ENCODE peak calls at places on chromosomes 4 and X, in five cellular contexts. D is HEK293T, G is HepG2, L is GM12878, T is H1. C is an unnamed sample.

GRCh38 chrX:580020-580419 is 50.6 kb upstream of the SHOX start:
- DNase-seq in T (no peak), G (no peak), L (no peak), D (no peak), C (no peak)

GRCh38 chrX:39367429-39367828 is 566.2 kb downstream of the MID1IP1 start:
- DNase-seq in T (no peak), D (no peak), L (no peak), G (no peak), C (no peak)

GRCh38 chr4:127357765-127358164 is 275.0 kb upstream of the INTU start:
- DNase-seq in L (no peak), T (no peak), G (no peak), D (no peak), C (no peak)

GRCh38 chr4:134327274-134328122 is 125.9 kb upstream of the PABPC4L start:
- DNase-seq in T (no peak), L (no peak), D (no peak), G (no peak), C (no peak)

GRCh38 chr4:76570141-76570989 is 135.3 kb downstream of the SHROOM3 start:
- DNase-seq in G (peak), D (no peak), T (no peak), L (no peak), C (no peak)

GRCh38 chrX:42119076-42119475 is 195.7 kb upstream of the CASK start:
- DNase-seq in D (no peak), L (no peak), T (no peak), G (peak), C (no peak)

GRCh38 chr4:128635141-128635911 is 174.2 kb upstream of the JADE1 start:
- DNase-seq in D (no peak), G (peak), T (no peak), L (no peak), C (no peak)

GRCh38 chrX:68355629-68355920 is 77.7 kb downstream of the OPHN1 start:
- DNase-seq in T (no peak), G (peak), L (no peak), D (no peak), C (no peak)

GRCh38 chr4:76624271-76624681 is 189.2 kb downstream of the SHROOM3 start:
- DNase-seq in D (peak), G (no peak), L (no peak), T (no peak), C (peak)

GRCh38 chrX:118347131-118347530 is 1.2 kb downstream of the WDR44 start:
- DNase-seq in L (no peak), G (peak), D (no peak), T (no peak), C (no peak)

GRCh38 chrX:65635371-65635770 is 32.1 kb upstream of the MSN start:
- DNase-seq in L (no peak), G (no peak), T (no peak), D (no peak), C (no peak)

DNA sequence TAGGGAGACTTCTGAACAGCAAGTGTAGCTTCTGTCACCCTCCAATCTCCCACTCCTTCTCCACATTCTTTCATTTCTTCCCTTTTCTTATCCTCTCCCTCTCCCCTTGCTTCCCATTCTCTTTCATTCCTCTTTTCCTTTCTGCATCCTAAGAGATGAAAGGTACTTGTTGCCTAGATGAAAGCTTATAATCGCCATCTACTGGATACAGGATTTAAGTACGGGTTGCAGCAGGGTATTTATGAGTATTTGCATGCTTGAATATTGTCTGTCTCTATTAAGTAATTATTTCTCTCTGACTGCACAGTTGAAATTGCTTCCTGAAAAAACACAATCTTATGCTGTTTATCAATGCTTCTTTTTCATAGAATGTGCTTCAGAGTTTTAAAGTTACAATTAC is 174.0 kb upstream of the TENT5D start:
- DNase-seq in G (no peak), T (no peak), L (no peak), D (no peak), C (no peak)
- TF ChIP-seq SUZ12 in G (no peak), T (no peak), L (no peak), D (no peak), C (no peak)

GRCh38 chrX:78377186-78377585 is 49.8 kb upstream of the CYSLTR1 start:
- DNase-seq in T (no peak), D (no peak), L (no peak), G (no peak), C (no peak)

GRCh38 chrX:78378476-78379115 is 51.2 kb upstream of the CYSLTR1 start:
- DNase-seq in T (no peak), D (no peak), L (no peak), G (no peak), C (no peak)

DNA sequence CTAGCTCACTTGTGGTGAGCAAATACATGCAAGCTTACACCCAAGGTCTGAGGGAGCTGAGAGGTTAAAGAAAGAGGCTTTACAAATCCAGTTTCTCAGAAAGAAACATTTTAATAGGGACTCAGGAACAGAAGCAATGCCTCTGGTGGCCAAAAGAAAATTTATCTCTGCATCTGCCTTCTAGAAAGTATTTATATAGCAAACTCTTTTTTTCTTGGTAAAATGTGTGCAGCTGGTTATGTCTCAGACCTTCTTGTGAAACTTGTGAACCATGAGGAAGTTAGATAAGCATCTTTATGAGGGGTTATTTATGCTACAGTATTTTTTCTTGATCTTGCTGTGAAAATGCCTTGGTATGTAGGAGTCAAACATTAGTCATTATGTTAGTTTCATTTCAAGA is 48.5 kb upstream of the CYSLTR1 start:
- DNase-seq in G (no peak), T (no peak), D (no peak), L (no peak), C (no peak)
- TF ChIP-seq SUZ12 in G (no peak), T (no peak), D (no peak), L (no peak), C (no peak)

GRCh38 chr4:762211-763190 is 56.9 kb downstream of the PCGF3 start:
- DNase-seq in L (no peak), T (no peak), G (peak), D (peak), C (no peak)
- TF ChIP-seq SUZ12 in L (no peak), T (no peak), G (no peak), D (no peak), C (no peak)

DNA sequence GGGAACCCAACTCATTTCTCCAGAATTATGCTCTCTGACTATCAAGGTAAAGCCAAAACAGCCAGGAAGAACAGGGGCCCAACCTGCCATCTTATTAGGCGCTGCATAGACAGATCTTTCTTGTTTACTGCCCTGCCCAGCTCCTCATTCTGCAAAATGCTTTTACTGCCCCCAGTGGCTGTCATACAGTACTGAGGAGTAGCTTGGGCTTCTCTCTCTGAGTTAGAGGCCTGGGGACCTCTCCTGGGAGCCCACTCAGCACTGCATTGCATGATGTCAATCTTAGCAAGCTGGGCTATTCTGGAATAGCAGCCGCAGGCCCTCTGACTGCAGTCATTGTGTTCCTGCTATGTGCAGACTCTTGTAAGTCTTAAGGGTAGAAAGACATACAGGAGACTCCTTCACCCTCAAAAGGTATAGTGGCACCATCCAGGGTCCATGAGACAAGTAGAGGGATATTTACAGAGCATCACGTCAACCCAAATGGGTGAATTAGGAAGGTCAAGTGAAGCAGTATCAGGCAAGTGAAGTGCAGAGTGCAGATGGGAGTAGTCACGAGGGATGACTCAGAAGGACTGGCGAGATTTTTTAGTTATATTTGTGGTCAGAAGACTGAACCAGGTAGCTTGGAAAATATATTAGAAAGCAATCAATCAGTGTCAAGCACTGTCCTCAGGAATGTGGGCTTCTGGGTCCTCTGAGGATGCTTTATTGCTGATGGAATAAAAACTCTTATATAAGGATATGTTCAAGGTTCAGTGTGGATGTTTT is 294.1 kb upstream of the SFRP2 start:
- DNase-seq in D (peak), T (peak), G (no peak), L (no peak), C (peak)
- TF ChIP-seq SUZ12 in D (no peak), T (no peak), G (no peak), L (no peak), C (no peak)

GRCh38 chrX:134026732-134027311 is 41.4 kb upstream of the GPC3 start:
- DNase-seq in T (peak), G (peak), L (no peak), D (peak), C (peak)
- TF ChIP-seq SUZ12 in T (no peak), G (no peak), L (no peak), D (no peak), C (no peak)

DNA sequence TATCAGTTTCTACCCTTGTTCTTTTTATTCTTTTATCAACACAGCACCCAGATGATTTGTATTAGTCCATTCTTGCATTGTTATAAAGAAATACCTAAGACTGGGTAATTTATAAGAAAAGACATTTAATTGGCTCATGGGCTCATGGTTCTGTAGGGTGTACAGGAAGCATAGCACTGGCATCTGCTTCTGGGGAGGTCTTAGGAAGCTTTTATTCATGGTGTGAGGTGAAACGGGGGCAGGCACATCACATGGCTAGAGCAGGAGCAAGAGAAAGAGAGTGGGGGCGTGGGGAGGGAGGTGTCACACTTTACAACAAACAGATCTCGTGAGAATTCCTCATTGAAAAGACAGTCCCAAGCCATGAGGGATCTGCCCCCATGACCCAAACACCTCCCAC is 285.3 kb downstream of the SMARCA1 start:
- DNase-seq in D (no peak), L (no peak), T (no peak), G (no peak), C (no peak)
- TF ChIP-seq SUZ12 in D (no peak), L (no peak), T (no peak), G (no peak), C (no peak)

GRCh38 chr4:161767116-161767515 is 396.7 kb downstream of the FSTL5 start:
- DNase-seq in L (no peak), D (no peak), T (no peak), G (no peak), C (no peak)
- TF ChIP-seq SUZ12 in L (no peak), D (no peak), T (no peak), G (no peak), C (no peak)

GRCh38 chrX:129782706-129783105 is 3.0 kb downstream of the SASH3 start:
- DNase-seq in D (no peak), T (no peak), L (no peak), G (no peak), C (no peak)

GRCh38 chrX:129780441-129781105 is 824 bp downstream of the SASH3 start:
- DNase-seq in L (no peak), G (no peak), D (no peak), T (no peak), C (no peak)

GRCh38 chrX:129782015-129782495 is 2.3 kb downstream of the SASH3 start:
- DNase-seq in G (no peak), T (no peak), D (no peak), L (no peak), C (no peak)

GRCh38 chrX:129779747-129780146 is at the start of gene SASH3:
- DNase-seq in D (no peak), L (no peak), T (no peak), G (no peak), C (no peak)

DNA sequence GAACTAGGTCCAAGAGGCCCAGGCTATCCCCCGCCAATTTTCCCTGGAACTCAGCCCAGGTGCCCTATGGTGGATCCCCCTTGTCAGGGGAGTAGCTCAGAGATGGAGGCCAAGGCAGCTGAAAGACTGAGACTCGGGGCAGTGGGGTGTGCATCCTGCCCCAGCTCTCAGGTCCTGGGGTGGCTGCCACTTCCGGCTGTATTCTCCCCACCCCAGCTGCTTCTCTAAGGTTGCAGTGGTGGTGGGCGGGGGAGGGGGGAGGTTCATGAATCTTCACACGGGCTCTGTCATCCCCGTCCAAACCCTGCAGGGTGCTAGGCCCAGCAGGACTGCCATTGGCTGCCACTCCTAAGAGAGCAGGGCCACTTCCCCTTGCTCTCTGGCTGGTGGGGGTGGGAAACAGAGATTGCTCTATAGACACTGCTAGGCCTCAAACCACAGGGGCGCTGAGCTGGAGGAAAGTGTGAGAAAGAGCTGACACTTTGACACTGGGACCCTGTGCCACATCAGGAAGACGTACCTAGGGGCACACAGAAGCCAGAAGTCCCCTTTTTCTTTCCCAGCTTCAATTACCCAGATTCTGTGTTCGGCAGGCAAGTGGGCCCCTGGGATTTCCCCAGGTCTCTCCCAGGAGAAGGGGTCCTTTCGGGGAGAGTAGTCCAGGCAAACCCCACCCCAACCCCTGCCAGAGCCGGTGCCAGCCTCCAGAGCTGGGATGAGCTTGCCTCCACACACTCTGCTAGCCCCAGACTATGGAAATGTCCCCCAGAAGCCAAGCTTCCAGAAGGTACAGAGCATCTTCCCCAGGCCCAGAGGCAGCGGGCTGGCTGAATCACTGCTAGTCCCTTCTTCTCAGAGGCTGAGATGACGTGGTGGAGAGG is 1.6 kb downstream of the SASH3 start:
- DNase-seq in T (no peak), L (peak), D (no peak), G (no peak), C (no peak)
- TF ChIP-seq SUZ12 in T (no peak), L (no peak), D (no peak), G (no peak), C (no peak)

C was measured in NT2/D1.